ENCODE peak calls at places on chromosomes 4 and X, in five cellular contexts. A is GM23338, Y is hypothalamus, Z is frontal cortex, B is GDM1. K is an unnamed sample.

GRCh38 chrX:101390664-101391525 is at the start of gene RPL36A:
- DNase-seq in A (peak), Y (peak), Z (no peak), B (peak), K (peak)

GRCh38 chr4:144646523-144647094 is 653 bp downstream of the HHIP start:
- DNase-seq in A (peak), Y (peak), Z (peak), B (no peak), K (no peak)

GRCh38 chr4:77006753-77007355 is 57.3 kb downstream of the SEPTIN11 start:
- DNase-seq in A (no peak), Y (no peak), Z (no peak), B (no peak), K (no peak)

GRCh38 chr4:55321707-55322264 is 24.3 kb upstream of the SRD5A3 start:
- DNase-seq in A (peak), Y (peak), Z (no peak), B (peak), K (peak)

GRCh38 chr4:11769425-11769824 is 340.7 kb upstream of the HS3ST1 start:
- DNase-seq in A (no peak), Y (no peak), Z (no peak), B (no peak), K (no peak)

GRCh38 chr4:152956167-152956566 is 20.0 kb downstream of the FHDC1 start:
- DNase-seq in A (no peak), Y (no peak), Z (no peak), B (no peak), K (no peak)

GRCh38 chr4:157763490-157763889 is 409.3 kb downstream of the GASK1B start:
- DNase-seq in A (no peak), Y (no peak), Z (no peak), B (no peak), K (no peak)

GRCh38 chr4:176964116-176964691 is 171.5 kb upstream of the VEGFC start:
- DNase-seq in A (peak), Y (no peak), Z (no peak), B (no peak), K (no peak)

GRCh38 chr4:73705721-73706120 is 34.6 kb upstream of the CXCL8 start:
- DNase-seq in A (no peak), Y (no peak), Z (no peak), B (no peak), K (no peak)

GRCh38 chr4:42917316-42917715 is 24.8 kb downstream of the GRXCR1 start:
- DNase-seq in A (no peak), Y (no peak), Z (no peak), B (no peak), K (no peak)

GRCh38 chr4:141215030-141215429 is 5.7 kb upstream of the ZNF330 start:
- DNase-seq in A (no peak), Y (no peak), Z (no peak), B (no peak), K (no peak)

GRCh38 chrX:145843196-145843595 is 25.6 kb downstream of the SLITRK2 start:
- DNase-seq in A (peak), Y (peak), Z (no peak), B (no peak), K (no peak)

GRCh38 chr4:146398404-146398803 is 123.3 kb downstream of the SLC10A7 start:
- DNase-seq in A (no peak), Y (no peak), Z (no peak), B (no peak), K (no peak)

GRCh38 chr4:174198396-174199179 is 84.9 kb downstream of the FBXO8 start:
- DNase-seq in A (no peak), Y (no peak), Z (no peak), B (no peak), K (no peak)

GRCh38 chr4:163554870-163555465 is 60.5 kb downstream of the TMA16 start:
- DNase-seq in A (peak), Y (no peak), Z (no peak), B (no peak), K (peak)

GRCh38 chr4:88792268-88792781 is 94.7 kb upstream of the NAP1L5 start:
- DNase-seq in A (peak), Y (peak), Z (no peak), B (no peak), K (no peak)

GRCh38 chrX:135707880-135708279 is 5.6 kb upstream of the CT45A1 start:
- DNase-seq in A (peak), Y (no peak), Z (no peak), B (peak), K (no peak)

GRCh38 chr4:62928483-62928882 is 1480.8 kb downstream of the TECRL start:
- DNase-seq in A (no peak), Y (no peak), Z (no peak), B (no peak), K (no peak)

GRCh38 chr4:113760852-113761681 is 471 bp downstream of the CAMK2D start:
- DNase-seq in A (peak), Y (peak), Z (peak), B (no peak), K (no peak)

GRCh38 chr4:54657556-54658313 is at the start of gene KIT:
- DNase-seq in A (peak), Y (peak), Z (peak), B (peak), K (peak)

GRCh38 chrX:10015711-10016515 is 48.8 kb downstream of the CLDN34 start:
- DNase-seq in A (peak), Y (peak), Z (peak), B (no peak), K (no peak)

K was measured in NCI-H1048.